ENCODE peak calls at places on chromosome 22, in eight cellular contexts. One of them, this sample, is unnamed.
A peak's percentile ranks its signal among the peaks of the same experiment; 100 is the strongest.

GRCh38 chr22:19760652-19761002 is at the start of gene TBX1:
- DNase-seq in sigmoid colon: no peak
- DNase-seq in endothelial cell of umbilical vein: no peak
- DNase-seq in transverse colon: no peak
- DNase-seq in H1: no peak
- DNase-seq in suprapubic skin: no peak
- DNase-seq in HepG2: no peak
- DNase-seq in K562: no peak
- DNase-seq in this sample: no peak

GRCh38 chr22:37484115-37485005 is 1.8 kb downstream of the MFNG start:
- DNase-seq in sigmoid colon: peak; percentile 83
- DNase-seq in endothelial cell of umbilical vein: peak; percentile 88
- DNase-seq in transverse colon: peak; percentile 83
- DNase-seq in H1: no peak
- DNase-seq in suprapubic skin: no peak
- DNase-seq in HepG2: no peak
- DNase-seq in K562: no peak
- DNase-seq in this sample: peak; percentile 21

GRCh38 chr22:32674925-32675825 is 126.3 kb upstream of the TIMP3 start:
- DNase-seq in sigmoid colon: no peak
- DNase-seq in endothelial cell of umbilical vein: no peak
- DNase-seq in transverse colon: no peak
- DNase-seq in H1: no peak
- DNase-seq in suprapubic skin: no peak
- DNase-seq in HepG2: no peak
- DNase-seq in K562: no peak
- DNase-seq in this sample: no peak

GRCh38 chr22:17785185-17786184 is 11.2 kb upstream of the BID start:
- DNase-seq in sigmoid colon: peak; percentile 81
- DNase-seq in endothelial cell of umbilical vein: peak; percentile 11
- DNase-seq in transverse colon: peak; percentile 84
- DNase-seq in H1: peak; percentile 96
- DNase-seq in suprapubic skin: no peak
- DNase-seq in HepG2: peak; percentile 72
- DNase-seq in K562: peak; percentile 86
- DNase-seq in this sample: peak; percentile 34

GRCh38 chr22:21696115-21696514 is 30.3 kb downstream of the PPIL2 start:
- DNase-seq in sigmoid colon: no peak
- DNase-seq in endothelial cell of umbilical vein: no peak
- DNase-seq in transverse colon: no peak
- DNase-seq in H1: no peak
- DNase-seq in suprapubic skin: no peak
- DNase-seq in HepG2: no peak
- DNase-seq in K562: no peak
- DNase-seq in this sample: no peak

GRCh38 chr22:28983788-28984441 is 77.7 kb downstream of the C22orf31 start:
- DNase-seq in sigmoid colon: no peak
- DNase-seq in endothelial cell of umbilical vein: no peak
- DNase-seq in transverse colon: no peak
- DNase-seq in H1: no peak
- DNase-seq in suprapubic skin: no peak
- DNase-seq in HepG2: no peak
- DNase-seq in K562: no peak
- DNase-seq in this sample: no peak

GRCh38 chr22:19870153-19871022 is 15.7 kb upstream of the GNB1L start:
- DNase-seq in sigmoid colon: peak; percentile 55
- DNase-seq in endothelial cell of umbilical vein: no peak
- DNase-seq in transverse colon: no peak
- DNase-seq in H1: peak; percentile 42
- DNase-seq in suprapubic skin: peak; percentile 54
- DNase-seq in HepG2: peak; percentile 31
- DNase-seq in K562: no peak
- DNase-seq in this sample: no peak

GRCh38 chr22:22704156-22704946 is 59.9 kb downstream of the GGTLC2 start:
- DNase-seq in sigmoid colon: no peak
- DNase-seq in endothelial cell of umbilical vein: no peak
- DNase-seq in transverse colon: no peak
- DNase-seq in H1: no peak
- DNase-seq in suprapubic skin: no peak
- DNase-seq in HepG2: no peak
- DNase-seq in K562: no peak
- DNase-seq in this sample: no peak

GRCh38 chr22:24133187-24133965 is 47.9 kb upstream of the SUSD2 start:
- DNase-seq in sigmoid colon: peak; percentile 75
- DNase-seq in endothelial cell of umbilical vein: no peak
- DNase-seq in transverse colon: no peak
- DNase-seq in H1: no peak
- DNase-seq in suprapubic skin: no peak
- DNase-seq in HepG2: no peak
- DNase-seq in K562: no peak
- DNase-seq in this sample: no peak

GRCh38 chr22:49934144-49934890 is 15.9 kb downstream of the CRELD2 start:
- DNase-seq in sigmoid colon: peak; percentile 85
- DNase-seq in endothelial cell of umbilical vein: no peak
- DNase-seq in transverse colon: peak; percentile 75
- DNase-seq in H1: no peak
- DNase-seq in suprapubic skin: no peak
- DNase-seq in HepG2: no peak
- DNase-seq in K562: peak; percentile 52
- DNase-seq in this sample: peak; percentile 71

GRCh38 chr22:48939441-48940265 is 888.0 kb downstream of the BRD1 start:
- DNase-seq in sigmoid colon: peak; percentile 32
- DNase-seq in endothelial cell of umbilical vein: no peak
- DNase-seq in transverse colon: peak; percentile 2
- DNase-seq in H1: peak; percentile 35
- DNase-seq in suprapubic skin: peak; percentile 20
- DNase-seq in HepG2: no peak
- DNase-seq in K562: no peak
- DNase-seq in this sample: no peak

GRCh38 chr22:19880786-19881569 is 26.3 kb upstream of the GNB1L start:
- DNase-seq in sigmoid colon: peak; percentile 74
- DNase-seq in endothelial cell of umbilical vein: peak; percentile 96
- DNase-seq in transverse colon: no peak
- DNase-seq in H1: peak; percentile 82
- DNase-seq in suprapubic skin: peak; percentile 81
- DNase-seq in HepG2: peak; percentile 96
- DNase-seq in K562: no peak
- DNase-seq in this sample: no peak

GRCh38 chr22:17734197-17734596 is 40.1 kb downstream of the BID start:
- DNase-seq in sigmoid colon: no peak
- DNase-seq in endothelial cell of umbilical vein: peak; percentile 30
- DNase-seq in transverse colon: no peak
- DNase-seq in H1: no peak
- DNase-seq in suprapubic skin: no peak
- DNase-seq in HepG2: no peak
- DNase-seq in K562: no peak
- DNase-seq in this sample: no peak

GRCh38 chr22:20581503-20582170 is 74.2 kb downstream of the MED15 start:
- DNase-seq in sigmoid colon: no peak
- DNase-seq in endothelial cell of umbilical vein: no peak
- DNase-seq in transverse colon: no peak
- DNase-seq in H1: peak; percentile 43
- DNase-seq in suprapubic skin: no peak
- DNase-seq in HepG2: no peak
- DNase-seq in K562: no peak
- DNase-seq in this sample: no peak

GRCh38 chr22:49040111-49040510 is 787.6 kb downstream of the BRD1 start:
- DNase-seq in sigmoid colon: peak; percentile 12
- DNase-seq in endothelial cell of umbilical vein: no peak
- DNase-seq in transverse colon: no peak
- DNase-seq in H1: no peak
- DNase-seq in suprapubic skin: no peak
- DNase-seq in HepG2: no peak
- DNase-seq in K562: no peak
- DNase-seq in this sample: no peak

GRCh38 chr22:40484906-40485660 is 114.7 kb downstream of the SGSM3 start:
- DNase-seq in sigmoid colon: no peak
- DNase-seq in endothelial cell of umbilical vein: no peak
- DNase-seq in transverse colon: no peak
- DNase-seq in H1: no peak
- DNase-seq in suprapubic skin: no peak
- DNase-seq in HepG2: no peak
- DNase-seq in K562: no peak
- DNase-seq in this sample: no peak

GRCh38 chr22:38489561-38490133 is 16.5 kb downstream of the DDX17 start:
- DNase-seq in sigmoid colon: no peak
- DNase-seq in endothelial cell of umbilical vein: no peak
- DNase-seq in transverse colon: no peak
- DNase-seq in H1: no peak
- DNase-seq in suprapubic skin: no peak
- DNase-seq in HepG2: no peak
- DNase-seq in K562: no peak
- DNase-seq in this sample: no peak

GRCh38 chr22:38485783-38486182 is 17.9 kb downstream of the KDELR3 start:
- DNase-seq in sigmoid colon: no peak
- DNase-seq in endothelial cell of umbilical vein: no peak
- DNase-seq in transverse colon: no peak
- DNase-seq in H1: no peak
- DNase-seq in suprapubic skin: no peak
- DNase-seq in HepG2: no peak
- DNase-seq in K562: no peak
- DNase-seq in this sample: peak; percentile 36

GRCh38 chr22:38489142-38489541 is 17.0 kb downstream of the DDX17 start:
- DNase-seq in sigmoid colon: no peak
- DNase-seq in endothelial cell of umbilical vein: no peak
- DNase-seq in transverse colon: no peak
- DNase-seq in H1: no peak
- DNase-seq in suprapubic skin: no peak
- DNase-seq in HepG2: no peak
- DNase-seq in K562: no peak
- DNase-seq in this sample: no peak

GRCh38 chr22:38490475-38490874 is 15.6 kb downstream of the DDX17 start:
- DNase-seq in sigmoid colon: no peak
- DNase-seq in endothelial cell of umbilical vein: no peak
- DNase-seq in transverse colon: no peak
- DNase-seq in H1: no peak
- DNase-seq in suprapubic skin: no peak
- DNase-seq in HepG2: no peak
- DNase-seq in K562: no peak
- DNase-seq in this sample: no peak

GRCh38 chr22:38487946-38488345 is 18.2 kb downstream of the DDX17 start:
- DNase-seq in sigmoid colon: no peak
- DNase-seq in endothelial cell of umbilical vein: no peak
- DNase-seq in transverse colon: no peak
- DNase-seq in H1: no peak
- DNase-seq in suprapubic skin: no peak
- DNase-seq in HepG2: no peak
- DNase-seq in K562: no peak
- DNase-seq in this sample: no peak
- TF ChIP-seq POLR2AphosphoS5 in sigmoid colon: no peak
- TF ChIP-seq POLR2AphosphoS5 in endothelial cell of umbilical vein: no peak
- TF ChIP-seq POLR2AphosphoS5 in transverse colon: peak; percentile 41
- TF ChIP-seq POLR2AphosphoS5 in H1: peak; percentile 41
- TF ChIP-seq POLR2AphosphoS5 in suprapubic skin: no peak
- TF ChIP-seq POLR2AphosphoS5 in HepG2: no peak
- TF ChIP-seq POLR2AphosphoS5 in K562: no peak
- TF ChIP-seq POLR2AphosphoS5 in this sample: no peak

DNA sequence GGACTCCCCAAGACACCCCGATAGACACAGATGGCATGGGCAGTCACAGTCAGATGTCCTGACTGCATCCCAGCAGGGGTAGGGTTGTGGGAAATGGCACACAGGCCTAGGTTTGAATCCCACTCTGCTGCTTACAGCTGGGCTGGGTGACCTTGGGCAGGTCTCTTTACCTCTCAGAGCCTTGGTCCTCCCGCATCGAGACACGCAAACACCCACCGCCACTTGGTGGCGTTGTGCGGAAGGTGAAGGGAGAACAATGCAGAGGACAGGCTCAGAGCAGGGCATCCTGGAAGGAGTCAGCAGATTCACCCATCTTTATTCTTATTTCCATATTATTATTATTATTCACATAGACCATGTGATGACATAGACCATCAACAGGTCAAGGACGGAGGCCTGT is 140.5 kb downstream of the MIAT start:
- DNase-seq in sigmoid colon: no peak
- DNase-seq in endothelial cell of umbilical vein: no peak
- DNase-seq in transverse colon: no peak
- DNase-seq in H1: peak; percentile 78
- DNase-seq in suprapubic skin: no peak
- DNase-seq in HepG2: no peak
- DNase-seq in K562: peak; percentile 24
- DNase-seq in this sample: no peak
- TF ChIP-seq CTCF in sigmoid colon: no peak
- TF ChIP-seq CTCF in endothelial cell of umbilical vein: no peak
- TF ChIP-seq CTCF in transverse colon: no peak
- TF ChIP-seq CTCF in H1: peak; percentile 79
- TF ChIP-seq CTCF in suprapubic skin: no peak
- TF ChIP-seq CTCF in HepG2: peak; percentile 39
- TF ChIP-seq CTCF in K562: peak; percentile 29
- TF ChIP-seq CTCF in this sample: no peak

DNA sequence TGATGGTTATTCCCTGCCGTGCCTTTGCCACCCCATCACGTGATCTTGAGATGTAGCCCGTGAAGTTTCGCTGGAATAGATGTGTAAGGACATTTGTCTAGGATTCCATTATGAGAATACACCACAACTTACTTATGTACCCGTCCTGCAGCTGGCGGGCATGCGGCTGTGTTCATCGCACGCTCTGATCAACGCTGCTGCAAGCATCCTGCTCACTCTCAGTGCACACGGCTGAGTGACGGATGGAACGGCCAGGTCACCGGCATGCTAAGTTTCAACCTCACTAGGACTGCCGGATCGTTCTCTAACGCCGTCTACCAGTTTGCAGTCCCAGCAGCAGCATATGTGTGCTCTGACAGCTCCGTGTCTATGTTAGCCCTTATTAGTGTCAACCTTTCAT is 44.6 kb downstream of the APOL1 start:
- DNase-seq in sigmoid colon: no peak
- DNase-seq in endothelial cell of umbilical vein: no peak
- DNase-seq in transverse colon: no peak
- DNase-seq in H1: no peak
- DNase-seq in suprapubic skin: no peak
- DNase-seq in HepG2: no peak
- DNase-seq in K562: no peak
- DNase-seq in this sample: no peak
- TF ChIP-seq POLR2A in sigmoid colon: no peak
- TF ChIP-seq POLR2A in endothelial cell of umbilical vein: no peak
- TF ChIP-seq POLR2A in transverse colon: no peak
- TF ChIP-seq POLR2A in H1: no peak
- TF ChIP-seq POLR2A in suprapubic skin: no peak
- TF ChIP-seq POLR2A in HepG2: no peak
- TF ChIP-seq POLR2A in K562: no peak
- TF ChIP-seq POLR2A in this sample: no peak

DNA sequence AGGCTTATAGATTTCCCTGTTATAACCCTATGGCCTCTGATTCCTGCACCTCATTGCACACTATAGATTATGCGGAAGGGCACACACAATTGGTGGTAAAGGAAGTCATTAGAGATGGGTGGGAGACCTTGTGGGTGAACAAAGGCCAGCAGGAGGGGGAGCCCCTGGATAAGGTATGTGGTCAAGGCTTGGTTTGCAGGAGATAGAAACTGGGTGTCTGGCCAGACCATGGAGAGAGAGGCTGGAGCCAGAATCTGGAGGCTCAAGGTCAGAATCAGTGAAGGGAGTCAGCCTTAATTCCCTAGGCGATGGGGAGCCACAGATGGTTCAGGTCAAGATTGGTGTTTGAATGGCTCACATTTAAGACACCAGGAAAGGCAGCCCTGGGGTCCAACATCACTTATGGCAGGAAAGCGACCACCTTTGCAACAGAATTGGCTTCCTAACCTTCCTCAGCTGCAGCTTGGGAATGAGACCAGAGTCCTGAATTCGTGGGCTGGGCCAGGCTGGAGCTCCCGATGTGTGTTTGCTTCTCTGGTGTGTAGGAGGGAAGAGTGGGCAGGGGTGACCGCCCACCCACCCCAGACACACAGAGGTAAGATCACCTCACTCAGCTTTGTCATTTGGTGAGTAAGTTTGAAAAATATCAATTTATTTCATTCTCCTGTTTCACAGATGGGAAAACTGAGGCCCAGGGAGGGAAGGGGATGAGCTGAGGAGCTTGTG is 22.7 kb upstream of the SCUBE1 start:
- DNase-seq in sigmoid colon: no peak
- DNase-seq in endothelial cell of umbilical vein: no peak
- DNase-seq in transverse colon: no peak
- DNase-seq in H1: no peak
- DNase-seq in suprapubic skin: peak; percentile 17
- DNase-seq in HepG2: no peak
- DNase-seq in K562: no peak
- DNase-seq in this sample: no peak
- TF ChIP-seq POLR2AphosphoS5 in sigmoid colon: no peak
- TF ChIP-seq POLR2AphosphoS5 in endothelial cell of umbilical vein: no peak
- TF ChIP-seq POLR2AphosphoS5 in transverse colon: no peak
- TF ChIP-seq POLR2AphosphoS5 in H1: no peak
- TF ChIP-seq POLR2AphosphoS5 in suprapubic skin: no peak
- TF ChIP-seq POLR2AphosphoS5 in HepG2: no peak
- TF ChIP-seq POLR2AphosphoS5 in K562: no peak
- TF ChIP-seq POLR2AphosphoS5 in this sample: no peak

This sample was measured in prostate gland.